ENCODE peak calls at places on chromosomes 13 and 19, in five cellular contexts. C is pancreas; X is activated T-helper 1 cell treated with Interleukin-2 at 50 U/mL for 16 hours; M is glutamatergic neuron; Q is stimulated activated CD8-positive, alpha-beta memory T cell treated with anti-CD3 and anti-CD28 coated beads, Interleukin-7, amount 100 ng/mL, for 24 hours. W is an unnamed sample.

GRCh38 chr19:6457958-6458694 is 1.5 kb downstream of the SLC25A23 start:
- DNase-seq in X (no peak), C (no peak), M (no peak), Q (no peak), W (no peak)

GRCh38 chr13:97367427-97367826 is 66.5 kb upstream of the RAP2A start:
- DNase-seq in Q (no peak), C (no peak), X (no peak), M (no peak), W (no peak)

GRCh38 chr19:35216833-35217707 is 11.5 kb downstream of the FAM187B start:
- DNase-seq in Q (no peak), C (no peak), M (no peak), X (no peak), W (no peak)

GRCh38 chr13:112899618-112900600 is 69.1 kb upstream of the MCF2L start:
- DNase-seq in C (peak), X (no peak), M (no peak), Q (no peak), W (no peak)

GRCh38 chr13:85632526-85633215 is 166.5 kb downstream of the SLITRK6 start:
- DNase-seq in M (no peak), Q (no peak), X (no peak), C (no peak), W (no peak)

GRCh38 chr13:102793583-102794355 is 5.0 kb downstream of the POGLUT2 start:
- DNase-seq in Q (no peak), X (no peak), C (no peak), M (no peak), W (no peak)

GRCh38 chr13:74305876-74306275 is 171.7 kb upstream of the KLF12 start:
- DNase-seq in C (no peak), X (no peak), M (no peak), Q (no peak), W (no peak)

GRCh38 chr19:42032428-42032827 is 37.6 kb downstream of the GRIK5 start:
- DNase-seq in M (no peak), Q (no peak), X (no peak), C (no peak), W (peak)

GRCh38 chr19:13381827-13382632 is 124.2 kb downstream of the CACNA1A start:
- DNase-seq in M (no peak), C (no peak), Q (no peak), X (no peak), W (no peak)

GRCh38 chr13:72205773-72206172 is 338.8 kb upstream of the DACH1 start:
- DNase-seq in Q (no peak), M (no peak), C (no peak), X (no peak), W (no peak)

GRCh38 chr13:40680659-40681323 is 14.3 kb upstream of the FOXO1 start:
- DNase-seq in C (no peak), X (no peak), M (no peak), Q (no peak), W (no peak)

GRCh38 chr13:75091707-75092106 is 390.3 kb downstream of the TBC1D4 start:
- DNase-seq in Q (no peak), C (no peak), X (no peak), M (no peak), W (no peak)

GRCh38 chr13:40619479-40619814 is 47.0 kb downstream of the FOXO1 start:
- DNase-seq in C (no peak), Q (no peak), M (no peak), X (no peak), W (no peak)

GRCh38 chr13:59643906-59644626 is 519.7 kb downstream of the DIAPH3 start:
- DNase-seq in X (no peak), Q (no peak), C (no peak), M (no peak), W (no peak)

GRCh38 chr19:33785795-33786194 is 10.9 kb upstream of the KCTD15 start:
- DNase-seq in M (no peak), C (no peak), Q (no peak), X (no peak), W (no peak)

GRCh38 chr13:24709186-24709913 is 29.1 kb downstream of the ATP12A start:
- DNase-seq in X (peak), C (no peak), M (no peak), Q (peak), W (no peak)

GRCh38 chr13:112444416-112445399 is 68.6 kb downstream of the SPACA7 start:
- DNase-seq in X (no peak), C (no peak), Q (no peak), M (no peak), W (no peak)

GRCh38 chr13:47908200-47908902 is 92.7 kb downstream of the SUCLA2 start:
- DNase-seq in C (no peak), X (no peak), M (no peak), Q (no peak), W (no peak)

GRCh38 chr13:59997976-59998375 is 165.8 kb downstream of the DIAPH3 start:
- DNase-seq in M (no peak), Q (no peak), X (no peak), C (no peak), W (no peak)

GRCh38 chr13:92463134-92463533 is 763.5 kb upstream of the GPC6 start:
- DNase-seq in Q (no peak), M (no peak), C (peak), X (no peak), W (no peak)

GRCh38 chr13:79450110-79450509 is 30.8 kb upstream of the NDFIP2 start:
- DNase-seq in Q (no peak), X (no peak), C (no peak), M (no peak), W (no peak)

GRCh38 chr19:11554160-11554559 is 4.9 kb downstream of the ELOF1 start:
- DNase-seq in X (no peak), C (no peak), M (no peak), Q (no peak), W (no peak)

GRCh38 chr13:20001351-20001750 is 42.8 kb downstream of the ZMYM2 start:
- DNase-seq in M (no peak), Q (no peak), C (no peak), X (no peak), W (no peak)

GRCh38 chr19:52941941-52942370 is 18.7 kb upstream of the ZNF888 start:
- DNase-seq in C (peak), Q (no peak), X (no peak), M (peak), W (no peak)

GRCh38 chr19:57992841-57993240 is 9.8 kb downstream of the ZNF606 start:
- DNase-seq in X (no peak), C (no peak), Q (no peak), M (no peak), W (no peak)

GRCh38 chr19:49780861-49781260 is 14.1 kb downstream of the AP2A1 start:
- DNase-seq in X (no peak), M (no peak), C (no peak), Q (no peak), W (no peak)

GRCh38 chr13:107585466-107585865 is 629.9 kb downstream of the LIG4 start:
- DNase-seq in C (peak), Q (no peak), X (no peak), M (no peak), W (no peak)

GRCh38 chr19:4581381-4582111 is 22.1 kb upstream of the SEMA6B start:
- DNase-seq in C (no peak), X (no peak), M (peak), Q (no peak), W (no peak)

GRCh38 chr13:45336025-45336800 is 4.8 kb downstream of the TPT1 start:
- DNase-seq in M (no peak), Q (no peak), X (no peak), C (no peak), W (no peak)

W was measured in iPS DF 6.9.